ENCODE peak calls at places on chromosomes 5 and 9, in four cellular contexts. V is K562, R is GM12878, L is HepG2. O is an unnamed sample.

GRCh38 chr5:99763021-99763814 is 772.0 kb upstream of the FAM174A start:
- DNase-seq in R (no peak), L (no peak), V (no peak), O (peak)

GRCh38 chr9:88710449-88710848 is 175.5 kb downstream of the NXNL2 start:
- DNase-seq in L (no peak), V (no peak), R (no peak), O (no peak)

GRCh38 chr5:759781-760362 is 24.7 kb downstream of the ZDHHC11B start:
- DNase-seq in L (no peak), V (peak), R (no peak), O (no peak)

GRCh38 chr9:111868475-111868874 is 28.1 kb upstream of the UGCG start:
- DNase-seq in V (no peak), L (no peak), R (no peak), O (peak)

GRCh38 chr9:99419099-99419498 is 197.0 kb downstream of the SEC61B start:
- DNase-seq in R (no peak), V (no peak), L (no peak), O (no peak)

GRCh38 chr5:167244583-167244982 is 1046.9 kb upstream of the WWC1 start:
- DNase-seq in V (no peak), L (no peak), R (no peak), O (peak)

GRCh38 chr5:151036556-151036955 is 16.2 kb downstream of the GPX3 start:
- DNase-seq in R (no peak), V (no peak), L (no peak), O (no peak)

GRCh38 chr5:136200761-136201160 is 7.8 kb upstream of the SMIM32 start:
- DNase-seq in V (no peak), R (no peak), L (no peak), O (no peak)

GRCh38 chr9:111795557-111795839 is 761 bp upstream of the SHOC1 start:
- DNase-seq in V (no peak), R (no peak), L (no peak), O (no peak)

GRCh38 chr5:72280655-72281069 is 39.4 kb downstream of the MRPS27 start:
- DNase-seq in R (no peak), L (no peak), V (peak), O (peak)

GRCh38 chr5:124438390-124439380 is 307.8 kb downstream of the ZNF608 start:
- DNase-seq in L (no peak), V (no peak), R (no peak), O (peak)

GRCh38 chr9:6695121-6695814 is 49.7 kb upstream of the GLDC start:
- DNase-seq in R (no peak), L (no peak), V (no peak), O (no peak)

GRCh38 chr5:107425541-107426031 is 245.2 kb downstream of the EFNA5 start:
- DNase-seq in L (no peak), R (no peak), V (no peak), O (no peak)

GRCh38 chr5:93800988-93801811 is 59.8 kb upstream of the POU5F2 start:
- DNase-seq in L (peak), R (peak), V (no peak), O (peak)

GRCh38 chr9:113650207-113651131 is 186.9 kb downstream of the RGS3 start:
- DNase-seq in L (peak), V (no peak), R (no peak), O (peak)

GRCh38 chr5:84287964-84288363 is 96.7 kb downstream of the EDIL3 start:
- DNase-seq in L (no peak), V (no peak), R (peak), O (no peak)

GRCh38 chr9:21565137-21565536 is 83.0 kb upstream of the IFNE start:
- DNase-seq in R (no peak), L (no peak), V (no peak), O (no peak)

GRCh38 chr5:77563475-77563874 is 71.4 kb upstream of the WDR41 start:
- DNase-seq in R (no peak), L (no peak), V (no peak), O (no peak)

GRCh38 chr5:149496166-149496565 is 55.1 kb downstream of the CSNK1A1 start:
- DNase-seq in V (no peak), R (no peak), L (no peak), O (no peak)

GRCh38 chr9:4297795-4298254 is 2.0 kb downstream of the GLIS3 start:
- DNase-seq in R (no peak), V (peak), L (peak), O (peak)

GRCh38 chr5:15618938-15619337 is 119.0 kb downstream of the FBXL7 start:
- DNase-seq in V (no peak), L (no peak), R (no peak), O (no peak)

GRCh38 chr5:15623794-15624193 is 123.8 kb downstream of the FBXL7 start:
- DNase-seq in L (no peak), V (no peak), R (no peak), O (no peak)

GRCh38 chr5:15620501-15620900 is 120.5 kb downstream of the FBXL7 start:
- DNase-seq in L (no peak), R (no peak), V (no peak), O (no peak)

GRCh38 chr5:15615859-15616258 is 115.9 kb downstream of the FBXL7 start:
- DNase-seq in L (no peak), V (no peak), R (no peak), O (no peak)

GRCh38 chr5:15621094-15621493 is 121.1 kb downstream of the FBXL7 start:
- DNase-seq in R (no peak), V (no peak), L (no peak), O (no peak)
- H3K4me3 ChIP-seq in R (no peak), V (no peak), L (no peak), O (no peak)

DNA sequence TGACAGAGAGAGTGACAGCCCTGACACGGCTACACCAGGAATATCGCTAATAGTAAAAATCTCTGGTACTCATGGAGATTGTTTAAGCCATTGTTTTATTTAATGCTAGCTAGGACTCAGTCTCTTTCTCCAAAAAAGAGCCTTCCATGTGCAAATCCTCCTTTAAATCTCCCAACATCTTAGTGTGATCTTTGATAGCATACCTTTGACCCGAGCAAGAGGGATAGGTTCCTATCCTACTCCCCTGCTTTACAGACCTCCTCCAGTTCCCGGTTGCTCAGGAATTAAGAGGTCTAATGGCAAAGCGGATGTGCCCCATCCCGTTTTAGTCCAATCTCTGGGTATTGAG is 663 bp upstream of the FRMD3 start:
- DNase-seq in R (no peak), L (no peak), V (no peak), O (peak)
- TF ChIP-seq EZH2 in R (no peak), L (no peak), V (no peak), O (no peak)

DNA sequence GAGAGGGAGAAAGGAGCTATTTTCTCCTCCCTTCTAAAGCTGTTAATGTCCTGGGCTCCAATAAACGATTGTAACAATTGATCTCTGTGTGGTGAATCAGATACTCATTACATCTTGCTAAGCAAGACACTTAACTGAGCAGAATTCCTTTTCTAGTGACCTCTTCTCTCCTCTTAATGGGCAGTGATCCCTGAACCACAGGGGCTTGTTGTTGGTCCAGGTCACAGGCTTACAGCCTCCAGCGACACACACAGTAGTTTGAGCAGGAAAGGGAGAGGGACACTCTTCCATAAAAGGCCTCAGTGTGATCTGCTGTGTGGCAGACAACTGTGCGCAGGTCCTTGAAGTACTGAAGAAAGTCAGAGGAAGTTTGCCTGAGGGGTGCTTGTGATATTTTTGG is 58.5 kb upstream of the MYO10 start:
- DNase-seq in L (no peak), R (no peak), V (no peak), O (peak)
- TF ChIP-seq JUNB in L (no peak), R (no peak), V (no peak), O (no peak)

DNA sequence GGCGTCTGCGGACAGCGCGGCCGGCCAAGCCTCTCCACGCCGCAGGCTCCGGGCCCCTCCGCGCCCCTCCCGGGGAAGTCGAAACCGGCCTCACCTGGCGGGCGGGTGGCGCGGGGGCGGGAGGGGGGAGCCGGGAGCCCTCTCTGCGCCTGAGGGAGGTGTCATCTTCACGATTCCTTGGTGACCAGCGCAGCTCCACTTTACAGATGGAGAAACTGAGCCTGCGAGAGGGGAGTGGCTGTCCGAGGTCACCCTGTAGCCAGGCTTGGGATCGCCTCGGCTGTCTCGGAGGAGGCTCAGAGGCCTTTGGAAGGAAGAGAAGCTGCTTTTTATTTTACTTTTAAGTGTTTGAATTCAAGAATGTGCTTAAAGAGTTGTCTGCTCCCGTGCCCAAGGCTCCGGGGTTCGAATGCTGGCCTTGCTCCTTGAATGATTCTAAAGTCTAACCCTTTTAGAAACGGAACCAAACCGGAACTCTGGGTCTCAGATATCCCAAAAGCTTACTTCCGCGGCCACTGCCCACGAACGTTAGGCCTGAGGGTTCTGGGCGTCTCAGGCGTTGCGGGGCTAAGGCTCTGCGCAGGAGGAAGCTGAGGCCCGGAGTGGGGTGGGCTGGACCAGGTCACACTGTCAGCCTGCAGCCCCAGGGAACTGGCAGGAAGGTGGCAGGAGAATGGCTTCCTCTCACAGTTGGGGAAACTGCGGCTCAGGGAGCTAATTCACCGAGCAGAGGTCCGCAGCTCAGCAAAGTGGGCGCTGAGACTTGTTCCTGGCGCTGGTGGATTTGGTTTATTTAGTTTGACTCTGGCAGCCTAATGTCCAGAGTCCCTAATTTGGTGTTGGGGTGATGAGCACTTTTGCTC is 827 bp downstream of the SUSD3 start:
- DNase-seq in L (no peak), V (peak), R (no peak), O (no peak)
- H3K4me3 ChIP-seq in L (peak), V (peak), R (peak), O (peak)

DNA sequence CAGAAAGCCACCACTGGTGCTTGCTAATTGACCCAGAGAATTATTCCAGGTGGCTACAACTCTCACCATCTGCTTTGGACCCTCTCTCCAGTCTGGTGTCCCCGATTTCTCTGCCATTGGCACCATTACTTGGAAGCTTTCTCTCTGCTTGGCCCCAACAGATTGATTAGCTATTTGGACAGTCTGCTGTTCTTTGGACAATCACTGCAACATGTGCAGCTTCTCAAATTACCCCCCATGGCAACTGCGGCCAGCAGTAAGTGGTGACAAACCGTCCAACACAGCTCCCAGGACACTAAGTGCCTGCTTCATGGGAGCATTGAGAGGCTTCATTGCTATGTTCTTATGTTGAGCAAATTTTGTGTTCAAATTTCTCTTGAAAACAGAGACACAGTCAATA is 309.8 kb downstream of the TAF11L14 start:
- DNase-seq in L (no peak), R (no peak), V (no peak), O (no peak)
- TF ChIP-seq EZH2 in L (no peak), R (no peak), V (no peak), O (no peak)

GRCh38 chr5:169862348-169862905 is 117.9 kb downstream of the INSYN2B start:
- DNase-seq in L (no peak), V (no peak), R (no peak), O (no peak)
- TF ChIP-seq JUNB in L (no peak), V (no peak), R (no peak), O (no peak)

GRCh38 chr9:96217358-96217755 is 84.6 kb downstream of the HSD17B3 start:
- DNase-seq in L (no peak), R (no peak), V (peak), O (no peak)

GRCh38 chr9:96218821-96219614 is 83.0 kb downstream of the HSD17B3 start:
- DNase-seq in V (no peak), R (no peak), L (no peak), O (peak)

GRCh38 chr9:96217756-96218693 is 84.0 kb downstream of the HSD17B3 start:
- DNase-seq in V (peak), L (peak), R (no peak), O (peak)

GRCh38 chr9:96222132-96222531 is 79.8 kb downstream of the HSD17B3 start:
- DNase-seq in R (no peak), V (peak), L (no peak), O (peak)

DNA sequence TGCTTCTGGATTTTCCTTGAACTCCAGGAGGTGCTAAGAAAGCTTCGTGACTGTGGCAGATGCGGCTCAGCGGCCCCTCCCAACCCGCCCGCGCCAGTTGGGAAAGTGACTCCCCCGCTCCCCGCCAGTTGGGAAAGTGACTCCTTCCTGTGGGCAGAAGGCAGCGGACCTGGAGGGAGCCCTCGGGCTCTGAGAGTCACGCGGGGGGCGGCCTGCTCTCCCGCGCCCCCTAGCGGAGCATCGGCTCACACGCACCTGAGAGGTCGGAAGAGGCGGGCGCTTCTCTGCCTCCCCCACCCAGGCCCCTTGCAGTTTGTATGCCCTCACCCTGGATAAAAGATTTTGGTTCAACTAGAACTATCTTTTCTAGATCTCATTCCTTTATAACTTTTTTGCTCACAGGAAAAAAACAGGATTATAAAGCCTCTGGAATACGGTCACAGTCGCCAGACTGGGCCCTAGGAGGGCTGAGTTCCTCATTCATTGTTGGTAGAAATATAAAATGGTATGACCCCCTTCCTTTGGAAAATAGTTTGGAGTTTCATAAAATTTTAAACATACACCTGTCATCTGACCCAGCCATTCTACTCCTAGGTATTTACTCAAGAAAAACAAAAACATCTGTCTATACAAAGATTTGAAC is 82.2 kb downstream of the HSD17B3 start:
- DNase-seq in V (peak), R (no peak), L (no peak), O (peak)
- H3K4me3 ChIP-seq in V (no peak), R (no peak), L (no peak), O (peak)

GRCh38 chr9:136115641-136116359 is 2.9 kb downstream of the TMEM250 start:
- DNase-seq in V (no peak), R (no peak), L (no peak), O (no peak)
- TF ChIP-seq EZH2 in V (no peak), R (no peak), L (no peak), O (no peak)

DNA sequence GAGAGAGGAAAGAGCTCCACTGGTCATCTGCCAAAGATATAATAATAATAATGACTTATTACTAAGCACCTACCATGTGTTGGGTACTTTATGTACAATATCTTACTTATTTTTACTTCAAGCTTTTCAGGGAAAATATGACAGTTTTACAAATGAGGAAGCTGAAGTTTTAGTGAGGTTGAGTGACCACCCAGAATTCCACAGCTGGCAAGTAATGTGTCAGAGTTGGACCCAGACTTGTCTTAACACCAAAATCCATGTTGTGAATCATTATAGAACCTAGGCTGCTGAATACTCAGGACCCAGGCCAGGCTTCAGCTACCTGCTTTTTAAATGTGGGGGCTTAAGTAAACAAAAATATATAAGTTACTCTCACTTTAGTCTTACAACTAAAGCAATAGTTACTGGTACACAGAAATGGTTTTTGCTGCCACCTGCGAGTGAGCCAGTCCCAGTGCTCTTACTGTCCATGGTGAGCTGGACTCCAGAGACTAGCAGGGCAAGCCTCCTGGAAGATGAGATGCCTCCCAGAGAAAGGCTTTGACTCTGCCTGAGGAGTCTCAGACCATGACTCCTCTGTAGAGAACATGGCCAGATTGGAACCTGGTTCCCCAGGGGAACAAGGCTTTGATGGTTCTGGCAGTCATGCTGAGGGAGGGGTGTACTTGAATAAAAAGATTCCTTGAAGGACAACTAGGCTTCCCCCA is 29.9 kb downstream of the RUSC2 start:
- DNase-seq in L (no peak), R (no peak), V (no peak), O (no peak)
- TF ChIP-seq JUNB in L (no peak), R (no peak), V (no peak), O (no peak)

DNA sequence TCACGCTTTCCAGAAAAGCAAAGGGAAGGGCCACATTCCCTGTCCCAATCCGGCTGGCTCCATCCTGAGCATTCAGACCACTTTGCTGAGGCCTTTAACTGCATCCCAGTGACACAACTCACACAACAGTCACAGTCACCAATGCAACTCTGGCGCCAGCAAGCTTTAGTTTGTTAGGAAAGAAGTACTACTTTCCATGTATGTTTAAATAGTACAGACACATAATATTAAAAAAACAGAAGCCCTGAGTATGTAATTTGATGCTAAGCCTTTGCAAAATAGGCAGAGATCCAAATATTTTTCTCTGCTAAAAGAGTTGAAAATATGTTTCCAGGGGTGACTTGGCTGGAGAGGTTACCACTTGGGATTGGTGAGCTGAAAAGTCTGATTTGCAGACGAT is 31.7 kb upstream of the GAS1 start:
- DNase-seq in V (no peak), L (no peak), R (no peak), O (no peak)
- H3K4me3 ChIP-seq in V (no peak), L (no peak), R (no peak), O (no peak)